ENCODE peak calls at places on chromosomes 12 and 14, in six cellular contexts. Z is heart left ventricle, O is HepG2, U is sigmoid colon, I is tibial nerve, B is A549. R is an unnamed sample.

GRCh38 chr12:38149395-38150073 is 167.0 kb upstream of the ALG10B start:
- DNase-seq in B (no peak), U (no peak), I (no peak), Z (no peak), O (no peak), R (no peak)

GRCh38 chr12:96091833-96092232 is 56.4 kb upstream of the LTA4H start:
- DNase-seq in I (no peak), Z (no peak), O (peak; percentile 18), B (no peak), U (no peak), R (peak; percentile 40)

GRCh38 chr14:97655169-97655948 is 858.2 kb downstream of the VRK1 start:
- DNase-seq in B (no peak), I (no peak), O (no peak), Z (no peak), U (no peak), R (no peak)

GRCh38 chr14:97266653-97267052 is 469.5 kb downstream of the VRK1 start:
- DNase-seq in U (no peak), O (peak; percentile 10), I (no peak), B (peak; percentile 8), Z (no peak), R (no peak)

GRCh38 chr14:26328766-26329165 is 269.1 kb downstream of the NOVA1 start:
- DNase-seq in I (no peak), O (no peak), Z (no peak), U (no peak), B (no peak), R (no peak)

GRCh38 chr12:99959549-99960170 is 25.1 kb downstream of the ANKS1B start:
- DNase-seq in O (peak; percentile 15), Z (no peak), I (no peak), U (no peak), B (peak; percentile 66), R (no peak)

GRCh38 chr12:113439606-113440030 is 17.4 kb downstream of the SDSL start:
- DNase-seq in U (no peak), I (no peak), B (peak; percentile 74), O (peak; percentile 40), Z (no peak), R (peak; percentile 54)

GRCh38 chr14:105307052-105307727 is 6.4 kb upstream of the BRF1 start:
- DNase-seq in O (no peak), I (no peak), Z (no peak), B (no peak), U (no peak), R (no peak)

GRCh38 chr12:47017041-47017713 is 62.2 kb upstream of the PCED1B start:
- DNase-seq in O (no peak), U (no peak), Z (no peak), B (no peak), I (no peak), R (peak; percentile 19)

GRCh38 chr14:38536376-38537038 is 280.6 kb upstream of the CLEC14A start:
- DNase-seq in Z (no peak), U (no peak), B (no peak), O (no peak), I (no peak), R (no peak)

GRCh38 chr14:69288001-69288771 is 28.2 kb downstream of the GALNT16 start:
- DNase-seq in O (peak; percentile 23), B (peak; percentile 46), U (peak; percentile 89), Z (peak; percentile 62), I (no peak), R (no peak)

GRCh38 chr12:34400986-34401658 is 378.8 kb downstream of the ALG10 start:
- DNase-seq in B (no peak), Z (peak; percentile 2), O (no peak), I (peak; percentile 9), U (peak; percentile 32), R (no peak)

GRCh38 chr12:120290541-120291312 is 976 bp downstream of the RNU4-2 start:
- DNase-seq in Z (no peak), U (peak; percentile 69), B (peak; percentile 25), O (peak; percentile 35), I (no peak), R (peak; percentile 55)

GRCh38 chr12:10392394-10392930 is 2.6 kb upstream of the KLRK1 start:
- DNase-seq in Z (peak; percentile 41), I (peak; percentile 30), U (peak; percentile 81), B (peak; percentile 15), O (no peak), R (peak; percentile 95)

GRCh38 chr14:83425138-83425537 is 1891.5 kb upstream of the SEL1L start:
- DNase-seq in O (no peak), Z (no peak), B (no peak), I (no peak), U (no peak), R (no peak)

GRCh38 chr14:69573205-69573840 is 1.3 kb downstream of the CCDC177 start:
- DNase-seq in B (no peak), U (no peak), O (no peak), Z (no peak), I (no peak), R (no peak)

GRCh38 chr14:103762547-103762946 is 46.9 kb downstream of the ZFYVE21 start:
- DNase-seq in B (no peak), I (no peak), O (no peak), U (no peak), Z (no peak), R (peak; percentile 74)

GRCh38 chr12:47377414-47378221 is 297.9 kb upstream of the AMIGO2 start:
- DNase-seq in I (peak; percentile 91), O (no peak), U (peak; percentile 99), Z (peak; percentile 87), B (peak; percentile 90), R (no peak)

GRCh38 chr14:95234426-95234825 is 77.1 kb upstream of the DICER1 start:
- DNase-seq in I (no peak), Z (no peak), O (no peak), B (no peak), U (no peak), R (no peak)

GRCh38 chr12:118377005-118377890 is 893 bp downstream of the SUDS3 start:
- DNase-seq in O (no peak), U (no peak), I (no peak), B (no peak), Z (no peak), R (peak; percentile 43)

GRCh38 chr12:69007166-69007857 is 74.3 kb upstream of the CPM start:
- DNase-seq in I (no peak), O (no peak), Z (peak; percentile 7), U (no peak), B (no peak), R (peak; percentile 72)

GRCh38 chr14:104359301-104359968 is 220.1 kb upstream of the C14orf180 start:
- DNase-seq in I (no peak), U (peak; percentile 45), O (no peak), B (no peak), Z (no peak), R (no peak)

GRCh38 chr12:129067482-129067881 is 214.2 kb downstream of the GLT1D1 start:
- DNase-seq in Z (no peak), I (no peak), O (no peak), B (no peak), U (no peak), R (peak; percentile 22)

GRCh38 chr12:72365151-72365550 is 93.0 kb downstream of the TRHDE start:
- DNase-seq in I (no peak), B (no peak), O (no peak), Z (no peak), U (no peak), R (no peak)

GRCh38 chr14:36952702-36953101 is 219.7 kb downstream of the SLC25A21 start:
- DNase-seq in O (no peak), U (no peak), B (peak; percentile 24), I (no peak), Z (no peak), R (no peak)

GRCh38 chr12:98998697-98999299 is 353.7 kb downstream of the APAF1 start:
- DNase-seq in O (peak; percentile 21), Z (no peak), I (no peak), U (no peak), B (peak; percentile 73), R (peak; percentile 57)

GRCh38 chr12:13220848-13221247 is 24.3 kb downstream of the EMP1 start:
- DNase-seq in U (no peak), Z (no peak), B (no peak), O (no peak), I (no peak), R (no peak)

GRCh38 chr14:77124345-77125274 is 17.0 kb downstream of the ZDHHC22 start:
- DNase-seq in I (peak; percentile 38), B (no peak), U (no peak), Z (peak; percentile 36), O (no peak), R (peak; percentile 18)

GRCh38 chr12:118145113-118145797 is 9.3 kb downstream of the PEBP1 start:
- DNase-seq in U (no peak), B (no peak), O (no peak), Z (no peak), I (no peak), R (no peak)

GRCh38 chr12:80709811-80710726 is 2.6 kb downstream of the MYF6 start:
- DNase-seq in Z (no peak), B (no peak), I (no peak), U (no peak), O (peak; percentile 9), R (peak; percentile 25)
- TF ChIP-seq POLR2A in Z (no peak), B (no peak), I (no peak), U (no peak), O (no peak), R (no peak)

DNA sequence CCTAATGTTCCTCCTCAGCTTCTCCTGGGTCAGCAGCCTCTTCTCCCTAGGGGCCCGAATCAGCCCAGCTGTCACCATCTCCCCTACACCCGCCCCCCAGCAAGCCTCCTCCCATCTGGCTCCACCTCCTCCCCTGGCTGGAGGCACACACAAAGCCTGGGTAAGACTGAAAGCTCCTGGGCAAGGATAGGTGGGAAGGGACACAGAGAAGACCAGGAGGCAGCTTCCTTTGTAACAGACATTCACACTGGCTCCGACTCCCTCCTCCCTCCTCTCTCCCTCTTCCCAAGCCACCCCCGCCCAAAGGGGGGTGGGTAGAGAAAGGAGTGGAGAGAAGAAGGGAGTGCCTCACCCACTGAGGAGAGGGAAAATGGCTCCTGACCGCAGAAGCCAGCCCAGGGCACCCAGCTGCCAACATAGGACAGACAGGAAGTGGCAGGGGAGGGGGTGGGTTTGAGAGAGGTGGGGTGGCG is 4.0 kb downstream of the CHD4 start:
- DNase-seq in B (no peak), I (no peak), U (peak; percentile 79), O (no peak), Z (peak; percentile 73), R (peak; percentile 67)
- H3K4me3 ChIP-seq in B (no peak overlapping the region), I (no peak overlapping the region), U (peak overlapping the region; percentile 13), O (no peak overlapping the region), Z (peak overlapping the region; percentile 95), R (peak overlapping the region; percentile 16)

GRCh38 chr14:92890830-92891598 is 31.9 kb upstream of the CHGA start:
- DNase-seq in B (no peak), I (no peak), U (no peak), O (no peak), Z (no peak), R (no peak)
- TF ChIP-seq POLR2A in B (no peak), I (no peak), U (no peak), O (no peak), Z (no peak), R (no peak)

DNA sequence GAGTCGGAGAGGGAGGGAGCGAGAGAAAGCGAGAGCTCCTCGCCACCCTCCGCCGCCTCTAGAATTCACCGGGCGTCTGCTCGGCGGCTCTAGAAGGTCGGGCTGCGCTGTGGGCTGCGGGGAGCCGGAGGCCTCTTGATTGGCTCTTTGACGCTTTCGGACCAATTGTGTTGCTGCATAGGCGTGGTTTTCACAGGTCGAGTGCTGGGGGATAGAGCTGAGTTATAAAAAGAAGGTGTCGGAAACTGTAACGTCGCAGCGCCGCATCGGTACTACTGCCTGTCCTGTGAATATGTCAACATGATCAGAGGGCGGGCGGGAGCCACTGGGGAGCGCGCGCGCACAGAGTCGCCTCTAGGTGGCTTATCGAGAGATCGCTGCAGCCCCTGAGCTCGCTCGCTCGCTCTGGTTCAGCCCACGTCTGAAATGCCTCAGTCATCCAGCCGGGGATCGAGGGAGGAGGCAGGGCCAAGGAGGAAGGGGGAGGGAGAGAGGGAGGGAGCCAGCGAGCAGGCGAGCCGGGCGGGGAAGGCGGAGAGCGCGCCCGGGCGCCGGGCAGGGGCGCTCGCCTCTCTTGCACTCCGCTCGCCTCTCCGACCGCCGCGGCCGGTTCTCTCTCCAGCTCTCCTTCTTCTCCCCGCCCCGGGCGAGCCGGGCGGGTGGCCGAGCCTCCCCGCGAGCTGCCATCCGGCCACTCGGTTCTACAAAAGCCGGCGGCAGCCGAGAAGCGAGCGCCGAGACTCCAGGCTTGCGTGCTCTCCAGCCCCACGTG is at the start of gene TBX3:
- DNase-seq in Z (peak; percentile 92), U (peak; percentile 97), B (peak; percentile 97), O (peak; percentile 98), I (peak; percentile 85), R (peak; percentile 90)
- H3K4me3 ChIP-seq in Z (peak within 1 kb of the TSS; percentile 75), U (peak within 1 kb of the TSS; percentile 55), B (peak within 1 kb of the TSS; percentile 57), O (peak within 1 kb of the TSS; percentile 97), I (peak within 1 kb of the TSS; percentile 43), R (peak within 1 kb of the TSS; percentile 37)

R was measured in NB4.